ENCODE peak calls at places on chromosomes 5 and 9, in nine cellular contexts. V is GM06990, N is HFF-Myc, J is cardiac muscle cell, E is fibroblast of pulmonary artery, Z is epithelial cell of proximal tubule, C is OCI-LY7, S is right atrium auricular region, L is kidney epithelial cell. K is an unnamed sample.

GRCh38 chr9:112844771-112845542 is 45.7 kb downstream of the SLC46A2 start:
- DNase-seq in V (peak; percentile 71), N (peak; percentile 27), J (peak; percentile 69), E (peak; percentile 80), Z (no peak), C (peak; percentile 63), S (peak; percentile 89), L (no peak), K (peak; percentile 83)

GRCh38 chr5:3786165-3786564 is 190.5 kb downstream of the IRX1 start:
- DNase-seq in V (no peak), N (no peak), J (no peak), E (no peak), Z (no peak), C (no peak), S (no peak), L (no peak), K (no peak)

GRCh38 chr9:134928796-134929559 is 11.3 kb upstream of the FCN1 start:
- DNase-seq in V (no peak), N (no peak), J (no peak), E (no peak), Z (no peak), C (peak; percentile 68), S (peak; percentile 67), L (no peak), K (peak; percentile 78)

GRCh38 chr5:6582507-6583048 is 50.3 kb downstream of the NSUN2 start:
- DNase-seq in V (no peak), N (no peak), J (no peak), E (no peak), Z (no peak), C (no peak), S (peak; percentile 53), L (no peak), K (no peak)

GRCh38 chr5:68795190-68795589 is 298.6 kb upstream of the SLC30A5 start:
- DNase-seq in V (no peak), N (no peak), J (no peak), E (no peak), Z (no peak), C (no peak), S (no peak), L (no peak), K (no peak)

GRCh38 chr5:163585206-163585605 is 79.8 kb downstream of the MAT2B start:
- DNase-seq in V (no peak), N (no peak), J (no peak), E (no peak), Z (no peak), C (no peak), S (no peak), L (peak; percentile 25), K (no peak)

GRCh38 chr9:92507496-92507895 is 25.2 kb upstream of the ASPN start:
- DNase-seq in V (no peak), N (no peak), J (no peak), E (no peak), Z (no peak), C (no peak), S (no peak), L (no peak), K (no peak)

GRCh38 chr5:142151436-142152382 is 43.1 kb downstream of the NDFIP1 start:
- DNase-seq in V (no peak), N (peak; percentile 57), J (peak; percentile 74), E (peak; percentile 94), Z (peak; percentile 27), C (peak; percentile 65), S (peak; percentile 69), L (peak; percentile 23), K (no peak)

GRCh38 chr5:77546-77945 is 14.4 kb upstream of the PLEKHG4B start:
- DNase-seq in V (no peak), N (no peak), J (no peak), E (no peak), Z (no peak), C (no peak), S (no peak), L (no peak), K (no peak)

GRCh38 chr9:969310-969692 is 7.2 kb upstream of the DMRT3 start:
- DNase-seq in V (no peak), N (no peak), J (no peak), E (no peak), Z (no peak), C (no peak), S (no peak), L (no peak), K (no peak)

DNA sequence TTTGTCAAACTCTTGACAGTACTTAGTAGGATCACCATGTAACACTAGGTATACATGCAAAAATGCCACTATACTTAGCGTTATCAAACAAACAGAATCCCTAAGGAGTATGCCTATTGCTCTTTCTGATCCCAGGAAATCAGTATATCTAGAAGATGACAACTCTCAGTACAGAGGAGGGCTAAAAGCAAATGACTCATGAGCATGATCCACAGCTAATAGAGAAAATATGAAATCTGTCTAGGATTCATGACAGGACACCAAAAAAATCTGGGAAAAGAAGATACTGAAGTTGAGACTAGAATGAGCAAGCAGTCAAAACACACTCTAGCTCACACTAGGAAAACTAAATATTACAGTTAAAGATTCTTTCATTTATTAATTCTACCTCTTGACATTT is 89.2 kb downstream of the RAPGEF6 start:
- DNase-seq in V (no peak), N (no peak), J (no peak), E (peak; percentile 39), Z (no peak), C (no peak), S (no peak), L (no peak), K (no peak)
- H3K4me3 ChIP-seq in V (no peak overlapping the region), N (no peak overlapping the region), J (no peak overlapping the region), E (no peak overlapping the region), Z (no peak overlapping the region), C (no peak overlapping the region), S (no peak overlapping the region), L (no peak overlapping the region), K (no peak overlapping the region)

DNA sequence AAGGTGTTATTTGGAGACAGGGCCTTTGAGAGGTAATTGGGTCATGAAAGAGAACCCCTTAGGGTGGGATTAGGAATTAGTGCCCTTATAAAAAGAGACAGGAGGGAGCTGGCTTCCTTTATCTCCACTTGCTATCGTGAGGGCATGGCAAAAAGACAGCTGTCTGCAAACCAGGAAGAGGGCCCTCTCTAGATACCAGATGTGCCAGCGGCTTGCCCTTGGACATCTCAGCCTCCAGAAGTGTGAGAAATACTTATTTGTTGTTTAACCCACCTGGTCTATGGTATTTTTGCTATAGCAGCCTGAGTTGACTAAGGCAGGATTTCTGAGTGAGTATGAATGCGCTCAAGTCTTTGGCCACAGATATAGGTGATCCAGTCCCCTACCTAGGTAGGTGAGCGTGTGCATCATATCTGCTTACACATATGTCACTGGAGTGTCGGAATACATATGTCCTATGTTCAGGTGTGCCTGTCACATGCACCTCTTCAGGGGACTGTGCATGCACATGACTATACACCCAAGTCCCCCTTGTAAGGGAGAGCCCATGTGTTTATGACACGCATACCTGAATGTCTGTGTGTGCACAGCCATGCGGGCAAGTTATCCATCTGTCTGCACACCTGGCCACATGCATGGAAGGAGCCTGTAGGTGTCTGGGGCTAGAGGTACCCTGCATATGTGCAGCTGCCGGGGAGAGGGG is 817 bp upstream of the RGS14 start:
- DNase-seq in V (no peak), N (no peak), J (no peak), E (no peak), Z (no peak), C (peak; percentile 30), S (no peak), L (no peak), K (no peak)
- H3K4me3 ChIP-seq in V (no peak overlapping the region), N (no peak overlapping the region), J (no peak overlapping the region), E (no peak overlapping the region), Z (no peak overlapping the region), C (peak overlapping the region; percentile 74), S (no peak overlapping the region), L (no peak overlapping the region), K (no peak overlapping the region)

GRCh38 chr5:140408750-140409241 is 7.2 kb downstream of the ANKHD1 start:
- DNase-seq in V (no peak), N (no peak), J (no peak), E (no peak), Z (no peak), C (no peak), S (no peak), L (no peak), K (no peak)

GRCh38 chr5:140401362-140402257 is at the start of gene ANKHD1:
- DNase-seq in V (peak; percentile 99), N (peak; percentile 100), J (peak; percentile 100), E (peak; percentile 100), Z (peak; percentile 100), C (peak; percentile 100), S (peak; percentile 100), L (peak; percentile 99), K (peak; percentile 100)

GRCh38 chr5:140400730-140401361 is 787 bp upstream of the ANKHD1 start:
- DNase-seq in V (peak; percentile 92), N (peak; percentile 96), J (peak; percentile 93), E (peak; percentile 98), Z (peak; percentile 94), C (peak; percentile 93), S (peak; percentile 92), L (peak; percentile 86), K (peak; percentile 96)

GRCh38 chr5:140402258-140403074 is 833 bp downstream of the ANKHD1 start:
- DNase-seq in V (peak; percentile 69), N (no peak), J (peak; percentile 78), E (peak; percentile 39), Z (no peak), C (peak; percentile 73), S (no peak), L (no peak), K (peak; percentile 73)

DNA sequence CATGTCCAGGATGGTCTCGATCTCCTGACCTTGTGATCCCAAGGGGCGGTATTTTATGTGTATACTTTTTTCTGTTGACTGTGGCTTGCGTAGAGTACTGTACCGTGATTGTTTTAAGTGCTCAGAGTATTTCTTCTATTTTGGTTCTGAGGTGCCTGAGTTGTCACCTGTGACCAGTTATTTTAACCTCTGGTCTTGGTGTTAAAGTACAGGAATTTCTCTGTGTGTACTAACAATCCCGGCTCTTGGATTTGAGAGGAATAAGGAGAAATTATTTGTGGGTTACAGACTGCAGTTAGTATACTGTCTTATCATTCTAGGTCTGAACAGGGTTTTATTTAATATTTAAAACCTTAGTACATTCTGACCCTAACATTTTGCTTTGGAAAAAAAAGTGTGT is 2.0 kb downstream of the ANKHD1 start:
- DNase-seq in V (no peak), N (no peak), J (no peak), E (no peak), Z (no peak), C (no peak), S (no peak), L (no peak), K (no peak)
- H3K4me3 ChIP-seq in V (peak overlapping the region; percentile 98), N (peak overlapping the region; percentile 78), J (no peak overlapping the region), E (peak overlapping the region; percentile 95), Z (peak overlapping the region; percentile 96), C (peak overlapping the region; percentile 92), S (peak overlapping the region; percentile 80), L (peak overlapping the region; percentile 91), K (peak overlapping the region; percentile 90)

GRCh38 chr5:91311697-91312501 is 71.2 kb downstream of the ARRDC3 start:
- DNase-seq in V (peak; percentile 39), N (peak; percentile 98), J (no peak), E (peak; percentile 99), Z (peak; percentile 97), C (peak; percentile 82), S (peak; percentile 89), L (peak; percentile 96), K (peak; percentile 88)

GRCh38 chr5:91307023-91307422 is 76.1 kb downstream of the ARRDC3 start:
- DNase-seq in V (no peak), N (no peak), J (no peak), E (peak; percentile 96), Z (no peak), C (no peak), S (peak; percentile 81), L (no peak), K (peak; percentile 90)

GRCh38 chr5:91311168-91311696 is 71.9 kb downstream of the ARRDC3 start:
- DNase-seq in V (no peak), N (no peak), J (no peak), E (no peak), Z (no peak), C (peak; percentile 48), S (no peak), L (no peak), K (no peak)

GRCh38 chr5:91312698-91313097 is 70.4 kb downstream of the ARRDC3 start:
- DNase-seq in V (no peak), N (no peak), J (no peak), E (peak; percentile 36), Z (no peak), C (no peak), S (no peak), L (no peak), K (no peak)
- H3K4me3 ChIP-seq in V (no peak overlapping the region), N (no peak overlapping the region), J (no peak overlapping the region), E (no peak overlapping the region), Z (no peak overlapping the region), C (no peak overlapping the region), S (no peak overlapping the region), L (no peak overlapping the region), K (no peak overlapping the region)